ENCODE peak calls at places on chromosomes 7 and 10, in eight cellular contexts. G is HTR-8/SVneo; O is caudate nucleus; Y is HuH-7; R is NCI-H526; S is activated T-cell treated with anti-CD3 and anti-CD28 coated beads for 24 hours; Z is stimulated activated CD4-positive, alpha-beta T cell treated with anti-CD3 and anti-CD28 coated beads, Interleukin-4, amount 100 ng/mL, for 1 hour; P is AG10803. M is an unnamed sample.

GRCh38 chr10:70931168-70931805 is 42.9 kb upstream of the PCBD1 start:
- DNase-seq in G (peak), O (no peak), Y (no peak), R (no peak), S (no peak), Z (no peak), P (peak), M (no peak)

GRCh38 chr7:99030145-99030856 is 113.6 kb downstream of the SMURF1 start:
- DNase-seq in G (no peak), O (no peak), Y (peak), R (no peak), S (no peak), Z (no peak), P (no peak), M (no peak)

GRCh38 chr10:105502076-105502475 is 861.0 kb downstream of the SORCS3 start:
- DNase-seq in G (no peak), O (no peak), Y (no peak), R (no peak), S (no peak), Z (no peak), P (no peak), M (no peak)

GRCh38 chr7:44263342-44264082 is 61.9 kb downstream of the CAMK2B start:
- DNase-seq in G (no peak), O (peak), Y (no peak), R (no peak), S (no peak), Z (no peak), P (no peak), M (no peak)

GRCh38 chr10:22022257-22023051 is 18.9 kb upstream of the DNAJC1 start:
- DNase-seq in G (no peak), O (no peak), Y (no peak), R (no peak), S (peak), Z (peak), P (peak), M (peak)

GRCh38 chr7:34748244-34749039 is 90.4 kb downstream of the NPSR1 start:
- DNase-seq in G (peak), O (no peak), Y (peak), R (no peak), S (no peak), Z (no peak), P (peak), M (no peak)

GRCh38 chr7:2553831-2554581 is 1.3 kb downstream of the BRAT1 start:
- DNase-seq in G (no peak), O (no peak), Y (no peak), R (peak), S (no peak), Z (no peak), P (no peak), M (no peak)

GRCh38 chr10:79298403-79299244 is 48.6 kb upstream of the PPIF start:
- DNase-seq in G (peak), O (peak), Y (no peak), R (no peak), S (peak), Z (peak), P (peak), M (no peak)